ENCODE peak calls at places on chromosomes 4 and X, in seven cellular contexts. One of them, this sample, is unnamed.

GRCh38 chrX:38859602-38860001 is 58.3 kb downstream of the MID1IP1 start:
- DNase-seq in body of pancreas: no peak
- DNase-seq in astrocyte of the spinal cord: peak
- DNase-seq in transverse colon: no peak
- DNase-seq in Kasumi-1: no peak
- DNase-seq in amniotic epithelial cell: peak
- DNase-seq in GM10248: no peak
- DNase-seq in this sample: no peak

GRCh38 chr4:153520871-153521329 is 54.7 kb downstream of the TMEM131L start:
- DNase-seq in body of pancreas: no peak
- DNase-seq in GM10248: no peak
- DNase-seq in astrocyte of the spinal cord: no peak
- DNase-seq in amniotic epithelial cell: no peak
- DNase-seq in transverse colon: no peak
- DNase-seq in Kasumi-1: peak
- DNase-seq in this sample: peak

GRCh38 chr4:154744341-154744948 is 645 bp downstream of the LRAT start:
- DNase-seq in body of pancreas: no peak
- DNase-seq in astrocyte of the spinal cord: no peak
- DNase-seq in GM10248: no peak
- DNase-seq in transverse colon: no peak
- DNase-seq in Kasumi-1: no peak
- DNase-seq in amniotic epithelial cell: no peak
- DNase-seq in this sample: no peak

GRCh38 chrX:17617794-17618193 is 119.5 kb upstream of the SCML1 start:
- DNase-seq in Kasumi-1: no peak
- DNase-seq in body of pancreas: no peak
- DNase-seq in transverse colon: no peak
- DNase-seq in amniotic epithelial cell: no peak
- DNase-seq in astrocyte of the spinal cord: no peak
- DNase-seq in GM10248: no peak
- DNase-seq in this sample: no peak

GRCh38 chrX:43861750-43862149 is 20.5 kb downstream of the MAOB start:
- DNase-seq in Kasumi-1: no peak
- DNase-seq in transverse colon: no peak
- DNase-seq in astrocyte of the spinal cord: no peak
- DNase-seq in amniotic epithelial cell: no peak
- DNase-seq in GM10248: no peak
- DNase-seq in body of pancreas: no peak
- DNase-seq in this sample: no peak

GRCh38 chr4:148515248-148515647 is 73.0 kb upstream of the NR3C2 start:
- DNase-seq in amniotic epithelial cell: peak
- DNase-seq in body of pancreas: no peak
- DNase-seq in transverse colon: no peak
- DNase-seq in astrocyte of the spinal cord: peak
- DNase-seq in Kasumi-1: no peak
- DNase-seq in GM10248: no peak
- DNase-seq in this sample: no peak

GRCh38 chrX:74458738-74459137 is 37.4 kb downstream of the SLC16A2 start:
- DNase-seq in GM10248: no peak
- DNase-seq in Kasumi-1: no peak
- DNase-seq in transverse colon: no peak
- DNase-seq in astrocyte of the spinal cord: peak
- DNase-seq in amniotic epithelial cell: peak
- DNase-seq in body of pancreas: no peak
- DNase-seq in this sample: no peak

GRCh38 chrX:123489011-123489410 is 243.8 kb downstream of the THOC2 start:
- DNase-seq in body of pancreas: no peak
- DNase-seq in amniotic epithelial cell: no peak
- DNase-seq in transverse colon: no peak
- DNase-seq in Kasumi-1: no peak
- DNase-seq in GM10248: no peak
- DNase-seq in astrocyte of the spinal cord: peak
- DNase-seq in this sample: no peak

GRCh38 chr4:12403175-12403574 is 974.5 kb upstream of the HS3ST1 start:
- DNase-seq in amniotic epithelial cell: no peak
- DNase-seq in body of pancreas: no peak
- DNase-seq in transverse colon: no peak
- DNase-seq in GM10248: no peak
- DNase-seq in Kasumi-1: no peak
- DNase-seq in astrocyte of the spinal cord: no peak
- DNase-seq in this sample: no peak

GRCh38 chrX:24777660-24778059 is 83.9 kb downstream of the POLA1 start:
- DNase-seq in amniotic epithelial cell: no peak
- DNase-seq in transverse colon: no peak
- DNase-seq in Kasumi-1: no peak
- DNase-seq in GM10248: peak
- DNase-seq in astrocyte of the spinal cord: no peak
- DNase-seq in body of pancreas: no peak
- DNase-seq in this sample: peak

GRCh38 chr4:14726441-14727405 is 275.6 kb upstream of the CPEB2 start:
- DNase-seq in astrocyte of the spinal cord: peak
- DNase-seq in GM10248: no peak
- DNase-seq in Kasumi-1: no peak
- DNase-seq in transverse colon: peak
- DNase-seq in amniotic epithelial cell: peak
- DNase-seq in body of pancreas: peak
- DNase-seq in this sample: no peak

GRCh38 chrX:45553417-45553816 is 352.7 kb upstream of the DIPK2B start:
- DNase-seq in amniotic epithelial cell: no peak
- DNase-seq in Kasumi-1: no peak
- DNase-seq in transverse colon: no peak
- DNase-seq in astrocyte of the spinal cord: no peak
- DNase-seq in GM10248: no peak
- DNase-seq in body of pancreas: no peak
- DNase-seq in this sample: no peak

GRCh38 chrX:69153060-69153730 is 12.1 kb downstream of the PJA1 start:
- DNase-seq in body of pancreas: peak
- DNase-seq in transverse colon: no peak
- DNase-seq in amniotic epithelial cell: peak
- DNase-seq in Kasumi-1: no peak
- DNase-seq in GM10248: no peak
- DNase-seq in astrocyte of the spinal cord: no peak
- DNase-seq in this sample: no peak

GRCh38 chr4:126647756-126648396 is 984.9 kb upstream of the INTU start:
- DNase-seq in GM10248: no peak
- DNase-seq in astrocyte of the spinal cord: peak
- DNase-seq in amniotic epithelial cell: no peak
- DNase-seq in Kasumi-1: no peak
- DNase-seq in transverse colon: no peak
- DNase-seq in body of pancreas: no peak
- DNase-seq in this sample: no peak

GRCh38 chrX:41127476-41128192 is 42.4 kb downstream of the USP9X start:
- DNase-seq in amniotic epithelial cell: no peak
- DNase-seq in GM10248: peak
- DNase-seq in Kasumi-1: no peak
- DNase-seq in astrocyte of the spinal cord: no peak
- DNase-seq in transverse colon: no peak
- DNase-seq in body of pancreas: peak
- DNase-seq in this sample: no peak

GRCh38 chrX:1294301-1295067 is 25.9 kb downstream of the CSF2RA start:
- DNase-seq in astrocyte of the spinal cord: no peak
- DNase-seq in body of pancreas: no peak
- DNase-seq in transverse colon: no peak
- DNase-seq in Kasumi-1: no peak
- DNase-seq in amniotic epithelial cell: no peak
- DNase-seq in GM10248: no peak
- DNase-seq in this sample: no peak

GRCh38 chr4:76307670-76308014 is 1.1 kb downstream of the STBD1 start:
- DNase-seq in astrocyte of the spinal cord: no peak
- DNase-seq in amniotic epithelial cell: no peak
- DNase-seq in Kasumi-1: no peak
- DNase-seq in GM10248: no peak
- DNase-seq in body of pancreas: peak
- DNase-seq in transverse colon: peak
- DNase-seq in this sample: no peak

GRCh38 chr4:8573266-8573665 is 6.9 kb upstream of the GPR78 start:
- DNase-seq in amniotic epithelial cell: no peak
- DNase-seq in Kasumi-1: no peak
- DNase-seq in body of pancreas: no peak
- DNase-seq in astrocyte of the spinal cord: no peak
- DNase-seq in GM10248: no peak
- DNase-seq in transverse colon: no peak
- DNase-seq in this sample: no peak

GRCh38 chrX:152926279-152926678 is 28.4 kb downstream of the ZNF185 start:
- DNase-seq in amniotic epithelial cell: peak
- DNase-seq in Kasumi-1: peak
- DNase-seq in astrocyte of the spinal cord: peak
- DNase-seq in GM10248: peak
- DNase-seq in body of pancreas: peak
- DNase-seq in transverse colon: peak
- DNase-seq in this sample: no peak

GRCh38 chrX:97310373-97310772 is 426.7 kb downstream of the RPA4 start:
- DNase-seq in body of pancreas: no peak
- DNase-seq in GM10248: no peak
- DNase-seq in Kasumi-1: no peak
- DNase-seq in amniotic epithelial cell: peak
- DNase-seq in transverse colon: no peak
- DNase-seq in astrocyte of the spinal cord: no peak
- DNase-seq in this sample: no peak

GRCh38 chrX:108309144-108309543 is 129.1 kb downstream of the COL4A6 start:
- DNase-seq in transverse colon: no peak
- DNase-seq in Kasumi-1: no peak
- DNase-seq in GM10248: no peak
- DNase-seq in amniotic epithelial cell: peak
- DNase-seq in astrocyte of the spinal cord: peak
- DNase-seq in body of pancreas: no peak
- DNase-seq in this sample: no peak

GRCh38 chr4:125323547-125324100 is 8.9 kb downstream of the FAT4 start:
- DNase-seq in amniotic epithelial cell: peak
- DNase-seq in GM10248: no peak
- DNase-seq in astrocyte of the spinal cord: peak
- DNase-seq in transverse colon: no peak
- DNase-seq in body of pancreas: peak
- DNase-seq in Kasumi-1: no peak
- DNase-seq in this sample: no peak

GRCh38 chr4:15344041-15344440 is 83.8 kb upstream of the C1QTNF7 start:
- DNase-seq in GM10248: no peak
- DNase-seq in Kasumi-1: no peak
- DNase-seq in body of pancreas: no peak
- DNase-seq in astrocyte of the spinal cord: peak
- DNase-seq in amniotic epithelial cell: peak
- DNase-seq in transverse colon: no peak
- DNase-seq in this sample: no peak

GRCh38 chrX:105050921-105051320 is 169.6 kb downstream of the TEX13A start:
- DNase-seq in amniotic epithelial cell: no peak
- DNase-seq in astrocyte of the spinal cord: no peak
- DNase-seq in transverse colon: no peak
- DNase-seq in body of pancreas: no peak
- DNase-seq in GM10248: no peak
- DNase-seq in Kasumi-1: no peak
- DNase-seq in this sample: no peak

GRCh38 chrX:107596651-107597050 is 31.7 kb upstream of the PRPS1 start:
- DNase-seq in GM10248: no peak
- DNase-seq in transverse colon: no peak
- DNase-seq in astrocyte of the spinal cord: no peak
- DNase-seq in Kasumi-1: no peak
- DNase-seq in amniotic epithelial cell: peak
- DNase-seq in body of pancreas: no peak
- DNase-seq in this sample: no peak

GRCh38 chrX:372856-373640 is 13.7 kb downstream of the PPP2R3B start:
- DNase-seq in body of pancreas: no peak
- DNase-seq in transverse colon: no peak
- DNase-seq in GM10248: no peak
- DNase-seq in amniotic epithelial cell: peak
- DNase-seq in astrocyte of the spinal cord: no peak
- DNase-seq in Kasumi-1: no peak
- DNase-seq in this sample: no peak

GRCh38 chr4:38169524-38169923 is 209.3 kb downstream of the PTTG2 start:
- DNase-seq in astrocyte of the spinal cord: no peak
- DNase-seq in amniotic epithelial cell: peak
- DNase-seq in Kasumi-1: no peak
- DNase-seq in transverse colon: no peak
- DNase-seq in GM10248: no peak
- DNase-seq in body of pancreas: no peak
- DNase-seq in this sample: no peak

GRCh38 chr4:117447925-117448324 is 362.5 kb upstream of the TRAM1L1 start:
- DNase-seq in astrocyte of the spinal cord: no peak
- DNase-seq in GM10248: no peak
- DNase-seq in Kasumi-1: no peak
- DNase-seq in amniotic epithelial cell: no peak
- DNase-seq in body of pancreas: no peak
- DNase-seq in transverse colon: no peak
- DNase-seq in this sample: no peak

GRCh38 chr4:80124246-80125211 is 51.5 kb upstream of the ANTXR2 start:
- DNase-seq in amniotic epithelial cell: no peak
- DNase-seq in Kasumi-1: peak
- DNase-seq in GM10248: no peak
- DNase-seq in transverse colon: no peak
- DNase-seq in body of pancreas: no peak
- DNase-seq in astrocyte of the spinal cord: no peak
- DNase-seq in this sample: no peak

GRCh38 chr4:25178838-25179261 is 18.6 kb upstream of the SEPSECS start:
- DNase-seq in body of pancreas: no peak
- DNase-seq in amniotic epithelial cell: no peak
- DNase-seq in transverse colon: no peak
- DNase-seq in GM10248: no peak
- DNase-seq in Kasumi-1: no peak
- DNase-seq in astrocyte of the spinal cord: no peak
- DNase-seq in this sample: no peak

GRCh38 chrX:10636337-10636736 is 16.0 kb upstream of the MID1 start:
- DNase-seq in amniotic epithelial cell: peak
- DNase-seq in GM10248: no peak
- DNase-seq in astrocyte of the spinal cord: peak
- DNase-seq in Kasumi-1: no peak
- DNase-seq in transverse colon: peak
- DNase-seq in body of pancreas: peak
- DNase-seq in this sample: no peak

GRCh38 chrX:129496625-129497024 is 26.7 kb downstream of the SMARCA1 start:
- DNase-seq in astrocyte of the spinal cord: peak
- DNase-seq in Kasumi-1: no peak
- DNase-seq in transverse colon: no peak
- DNase-seq in amniotic epithelial cell: no peak
- DNase-seq in body of pancreas: no peak
- DNase-seq in GM10248: no peak
- DNase-seq in this sample: no peak

GRCh38 chr4:142846729-142847606 is 867 bp upstream of the INPP4B start:
- DNase-seq in transverse colon: peak
- DNase-seq in body of pancreas: peak
- DNase-seq in GM10248: peak
- DNase-seq in amniotic epithelial cell: peak
- DNase-seq in astrocyte of the spinal cord: peak
- DNase-seq in Kasumi-1: no peak
- DNase-seq in this sample: no peak

GRCh38 chr4:4430492-4431195 is 43.7 kb downstream of the NSG1 start:
- DNase-seq in amniotic epithelial cell: peak
- DNase-seq in astrocyte of the spinal cord: peak
- DNase-seq in body of pancreas: peak
- DNase-seq in transverse colon: no peak
- DNase-seq in Kasumi-1: peak
- DNase-seq in GM10248: peak
- DNase-seq in this sample: no peak

GRCh38 chrX:24298191-24298590 is 15.7 kb downstream of the SUPT20HL2 start:
- DNase-seq in body of pancreas: no peak
- DNase-seq in Kasumi-1: no peak
- DNase-seq in amniotic epithelial cell: no peak
- DNase-seq in astrocyte of the spinal cord: no peak
- DNase-seq in transverse colon: no peak
- DNase-seq in GM10248: no peak
- DNase-seq in this sample: no peak

GRCh38 chr4:126661194-126661593 is 971.6 kb upstream of the INTU start:
- DNase-seq in transverse colon: no peak
- DNase-seq in body of pancreas: no peak
- DNase-seq in Kasumi-1: no peak
- DNase-seq in amniotic epithelial cell: peak
- DNase-seq in astrocyte of the spinal cord: no peak
- DNase-seq in GM10248: no peak
- DNase-seq in this sample: no peak

This sample was measured in GM12878.